ENCODE peak calls at places on chromosomes 12 and 14, in five cellular contexts. D is MM.1S; U is GM06990; C is activated naive CD4-positive, alpha-beta T cell treated with Interleukin-2 at 50 U/mL for 16 hours; F is pulmonary artery endothelial cell. M is an unnamed sample.

GRCh38 chr14:34680806-34681479 is 33.5 kb downstream of the CFL2 start:
- DNase-seq in U (no peak), C (no peak), F (no peak), D (no peak), M (no peak)

GRCh38 chr14:88559852-88560251 is 3.0 kb upstream of the ZC3H14 start:
- DNase-seq in D (peak), C (no peak), F (no peak), U (no peak), M (no peak)

GRCh38 chr14:92890830-92891598 is 31.9 kb upstream of the CHGA start:
- DNase-seq in F (no peak), D (no peak), U (no peak), C (no peak), M (no peak)

GRCh38 chr14:24816011-24816928 is 182.3 kb upstream of the GZMB start:
- DNase-seq in F (no peak), U (no peak), D (no peak), C (no peak), M (no peak)

GRCh38 chr12:51845451-51845850 is 3.1 kb downstream of the FIGNL2 start:
- DNase-seq in U (no peak), F (no peak), C (no peak), D (no peak), M (no peak)

GRCh38 chr12:51871126-51871525 is 16.8 kb upstream of the ANKRD33 start:
- DNase-seq in C (no peak), D (no peak), U (no peak), F (no peak), M (no peak)

GRCh38 chr12:56634242-56634836 is 4.2 kb upstream of the BAZ2A start:
- DNase-seq in C (peak), U (peak), F (no peak), D (peak), M (peak)

GRCh38 chr12:14846878-14847580 is 3.7 kb upstream of the ART4 start:
- DNase-seq in D (no peak), C (no peak), U (no peak), F (no peak), M (no peak)

GRCh38 chr14:102493096-102493495 is 16.5 kb downstream of the ANKRD9 start:
- DNase-seq in D (no peak), C (no peak), F (no peak), U (no peak), M (no peak)

GRCh38 chr14:26323781-26324363 is 274.0 kb downstream of the NOVA1 start:
- DNase-seq in F (no peak), U (no peak), C (no peak), D (no peak), M (no peak)

GRCh38 chr14:64363265-64363840 is 24.8 kb upstream of the MTHFD1 start:
- DNase-seq in F (no peak), D (no peak), U (no peak), C (no peak), M (no peak)

GRCh38 chr12:75065482-75065881 is 144.2 kb downstream of the KCNC2 start:
- DNase-seq in F (no peak), D (no peak), C (no peak), U (no peak), M (no peak)

GRCh38 chr12:104694161-104694560 is 237.4 kb downstream of the CHST11 start:
- DNase-seq in F (no peak), D (no peak), C (no peak), U (no peak), M (no peak)

GRCh38 chr12:66516133-66516532 is 162.7 kb downstream of the GRIP1 start:
- DNase-seq in C (no peak), D (no peak), U (no peak), F (no peak), M (no peak)

GRCh38 chr12:14952295-14952995 is 9.0 kb downstream of the ARHGDIB start:
- DNase-seq in F (peak), U (no peak), D (peak), C (no peak), M (peak)

GRCh38 chr12:14689996-14690395 is 6.4 kb downstream of the GUCY2C start:
- DNase-seq in D (no peak), F (no peak), C (no peak), U (peak), M (peak)

GRCh38 chr12:6929806-6930452 is 2.2 kb downstream of the ATN1 start:
- DNase-seq in U (no peak), C (no peak), F (no peak), D (no peak), M (no peak)

GRCh38 chr12:21527451-21528180 is 1.5 kb downstream of the SPX start:
- DNase-seq in F (no peak), U (peak), D (peak), C (peak), M (peak)

GRCh38 chr12:65908147-65908546 is 83.9 kb downstream of the HMGA2 start:
- DNase-seq in U (no peak), F (no peak), C (no peak), D (no peak), M (no peak)